ENCODE peak calls at places on chromosomes 11 and 22, in seven cellular contexts. R is left ventricle myocardium inferior, D is activated T-cell treated with anti-CD3 and anti-CD28 coated beads for 1 hour, H is NCI-H345, W is HS-5, T is NCI-H1092, X is fibroblast of lung. Y is an unnamed sample.

GRCh38 chr11:35321532-35322320 is 97.6 kb downstream of the SLC1A2 start:
- DNase-seq in R (peak), D (no peak), H (no peak), W (peak), T (peak), X (peak), Y (peak)

GRCh38 chr11:114065094-114065493 is 5.6 kb downstream of the ZBTB16 start:
- DNase-seq in R (no peak), D (no peak), H (no peak), W (no peak), T (no peak), X (no peak), Y (no peak)

GRCh38 chr11:96050435-96051182 is 126.7 kb upstream of the MTMR2 start:
- DNase-seq in R (no peak), D (no peak), H (no peak), W (no peak), T (no peak), X (peak), Y (peak)

GRCh38 chr11:115066111-115066660 is 387.9 kb downstream of the NXPE2 start:
- DNase-seq in R (no peak), D (no peak), H (no peak), W (no peak), T (no peak), X (peak), Y (no peak)

GRCh38 chr22:43094085-43094484 is 4.9 kb upstream of the TTLL1 start:
- DNase-seq in R (peak), D (no peak), H (peak), W (no peak), T (no peak), X (no peak), Y (peak)

GRCh38 chr11:124119103-124119502 is 3.9 kb downstream of the VWA5A start:
- DNase-seq in R (no peak), D (no peak), H (no peak), W (no peak), T (no peak), X (no peak), Y (no peak)

GRCh38 chr22:19058713-19059451 is 63.3 kb downstream of the DGCR2 start:
- DNase-seq in R (no peak), D (no peak), H (no peak), W (no peak), T (no peak), X (no peak), Y (no peak)

GRCh38 chr11:121953122-121953521 is 162.9 kb downstream of the BLID start:
- DNase-seq in R (no peak), D (no peak), H (no peak), W (no peak), T (no peak), X (no peak), Y (no peak)

GRCh38 chr11:29333993-29334780 is 682.6 kb downstream of the KCNA4 start:
- DNase-seq in R (no peak), D (no peak), H (peak), W (no peak), T (peak), X (peak), Y (peak)